ENCODE peak calls at places on chromosome 12, in six cellular contexts. N is psoas muscle, H is spleen, Z is right cardiac atrium, M is neural progenitor cell, Q is pancreas. B is an unnamed sample.

GRCh38 chr12:132084681-132085635 is 59.2 kb downstream of the DDX51 start:
- DNase-seq in H (peak; percentile 90), N (peak; percentile 86), Z (peak; percentile 91), M (peak; percentile 90), Q (peak; percentile 50), B (peak; percentile 81)

GRCh38 chr12:95557625-95558024 is 6.3 kb upstream of the USP44 start:
- DNase-seq in Z (no peak), H (no peak), M (no peak), Q (no peak), N (no peak), B (no peak)

GRCh38 chr12:98973395-98973794 is 328.3 kb downstream of the APAF1 start:
- DNase-seq in Q (no peak), M (no peak), H (no peak), Z (no peak), N (no peak), B (no peak)

GRCh38 chr12:72448089-72448488 is 175.9 kb downstream of the TRHDE start:
- DNase-seq in Q (no peak), M (no peak), N (no peak), Z (no peak), H (no peak), B (no peak)

GRCh38 chr12:121949643-121950397 is 31.4 kb downstream of the CFAP251 start:
- DNase-seq in Q (no peak), H (no peak), N (no peak), M (no peak), Z (no peak), B (no peak)

GRCh38 chr12:88570103-88570502 is 10.2 kb downstream of the KITLG start:
- DNase-seq in M (no peak), H (no peak), Q (no peak), N (no peak), Z (no peak), B (no peak)

GRCh38 chr12:57010627-57011224 is 4.4 kb upstream of the ZBTB39 start:
- DNase-seq in Q (no peak), H (no peak), Z (no peak), M (no peak), N (no peak), B (no peak)

GRCh38 chr12:24661657-24662096 is 287.2 kb downstream of the BCAT1 start:
- DNase-seq in Q (peak; percentile 18), Z (peak; percentile 70), H (no peak), M (no peak), N (peak; percentile 56), B (no peak)

GRCh38 chr12:80187660-80188090 is 88.3 kb downstream of the OTOGL start:
- DNase-seq in N (no peak), H (no peak), Q (no peak), M (no peak), Z (peak; percentile 73), B (no peak)

GRCh38 chr12:57744194-57744776 is 554 bp upstream of the TSPAN31 start:
- DNase-seq in Q (peak; percentile 71), Z (peak; percentile 87), H (peak; percentile 90), M (no peak), N (peak; percentile 87), B (peak; percentile 93)

GRCh38 chr12:65605019-65605418 is 219.3 kb upstream of the HMGA2 start:
- DNase-seq in N (no peak), Z (no peak), H (no peak), M (no peak), Q (no peak), B (no peak)

GRCh38 chr12:106871477-106871876 is 84.2 kb upstream of the TMEM263 start:
- DNase-seq in N (no peak), Q (no peak), H (no peak), Z (no peak), M (peak; percentile 24), B (no peak)

GRCh38 chr12:67067453-67068203 is 201.5 kb upstream of the CAND1 start:
- DNase-seq in M (peak; percentile 20), H (no peak), N (no peak), Q (no peak), Z (no peak), B (no peak)

GRCh38 chr12:22082190-22082701 is 36.2 kb downstream of the CMAS start:
- DNase-seq in Z (no peak), M (peak; percentile 11), H (no peak), Q (no peak), N (no peak), B (no peak)

GRCh38 chr12:58774008-58774407 is 146.3 kb downstream of the LRIG3 start:
- DNase-seq in Q (no peak), N (no peak), M (no peak), Z (no peak), H (no peak), B (no peak)

GRCh38 chr12:122505419-122506051 is 4.8 kb upstream of the ZCCHC8 start:
- DNase-seq in N (no peak), Z (no peak), M (no peak), Q (no peak), H (no peak), B (no peak)

GRCh38 chr12:75623631-75624118 is 112.3 kb upstream of the KRR1 start:
- DNase-seq in H (no peak), N (no peak), Q (no peak), Z (no peak), M (no peak), B (no peak)

GRCh38 chr12:67705394-67706370 is 57.1 kb downstream of the DYRK2 start:
- DNase-seq in Z (no peak), M (no peak), N (peak; percentile 74), H (no peak), Q (no peak), B (no peak)

GRCh38 chr12:93742086-93742934 is 65.1 kb downstream of the CRADD start:
- DNase-seq in N (peak; percentile 82), M (peak; percentile 79), Q (peak; percentile 74), Z (peak; percentile 91), H (peak; percentile 91), B (no peak)

GRCh38 chr12:109493090-109493489 is 15.7 kb downstream of the UBE3B start:
- DNase-seq in H (no peak), N (no peak), Z (no peak), Q (no peak), M (no peak), B (no peak)

GRCh38 chr12:5088586-5089264 is 45.0 kb downstream of the KCNA5 start:
- DNase-seq in Q (no peak), M (no peak), Z (peak; percentile 68), N (no peak), H (no peak), B (peak; percentile 89)

GRCh38 chr12:6154730-6155459 is 30.4 kb upstream of the VWF start:
- DNase-seq in M (no peak), N (peak; percentile 86), Q (no peak), H (no peak), Z (peak; percentile 90), B (no peak)
- H3K27ac ChIP-seq in M (no peak overlapping the region), N (peak overlapping the region; percentile 73), Q (no peak overlapping the region), H (no peak overlapping the region), Z (peak overlapping the region; percentile 76), B (peak overlapping the region; percentile 11)

DNA sequence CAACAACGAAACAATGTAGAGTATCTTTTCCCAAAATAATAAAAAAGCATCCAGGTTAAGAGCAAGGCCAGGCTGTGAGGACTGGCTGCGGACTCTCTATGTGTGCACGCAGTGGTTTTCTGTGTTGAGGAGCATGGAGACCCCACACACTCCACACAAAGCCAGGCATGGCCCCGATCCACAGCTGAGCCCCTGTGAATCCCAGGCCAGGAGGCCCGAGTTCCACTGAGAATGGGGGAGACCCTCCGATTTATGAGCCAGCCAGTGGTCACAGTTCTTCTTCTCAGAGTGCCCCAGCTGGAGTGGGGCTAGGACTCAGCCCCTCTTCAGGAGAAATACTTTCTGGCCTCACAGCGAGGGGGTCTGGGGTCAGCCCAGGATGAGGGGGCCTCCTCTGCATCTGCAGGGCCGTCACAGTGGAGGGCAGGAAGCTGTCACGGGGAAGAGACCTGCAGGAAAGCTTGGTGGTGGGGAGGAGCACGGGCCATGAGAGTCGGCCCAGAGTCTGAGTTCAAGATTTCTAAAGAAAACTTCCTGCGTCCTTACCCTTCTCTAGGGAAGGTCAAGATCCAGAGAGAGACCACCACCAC is 20.1 kb downstream of the NCKAP5L start:
- DNase-seq in Q (no peak), H (no peak), Z (peak; percentile 60), M (no peak), N (peak; percentile 51), B (no peak)
- H3K27ac ChIP-seq in Q (no peak overlapping the region), H (no peak overlapping the region), Z (peak overlapping the region; percentile 73), M (peak overlapping the region; percentile 98), N (peak overlapping the region; percentile 41), B (peak overlapping the region; percentile 66)

GRCh38 chr12:77328326-77328725 is 263.0 kb upstream of the E2F7 start:
- DNase-seq in N (no peak), Z (no peak), Q (no peak), H (no peak), M (no peak), B (no peak)

GRCh38 chr12:77325505-77325904 is 260.1 kb upstream of the E2F7 start:
- DNase-seq in N (no peak), Q (no peak), M (peak; percentile 62), H (peak; percentile 71), Z (peak; percentile 70), B (no peak)

GRCh38 chr12:77324416-77324762 is 259.0 kb upstream of the E2F7 start:
- DNase-seq in Q (no peak), H (no peak), Z (no peak), M (no peak), N (no peak), B (no peak)

GRCh38 chr12:77324763-77325468 is 259.5 kb upstream of the E2F7 start:
- DNase-seq in Z (peak; percentile 90), Q (peak; percentile 57), N (peak; percentile 70), M (peak; percentile 94), H (peak; percentile 80), B (no peak)

GRCh38 chr12:77323778-77324415 is 258.5 kb upstream of the E2F7 start:
- DNase-seq in Z (no peak), N (no peak), M (no peak), H (no peak), Q (no peak), B (no peak)
- H3K27ac ChIP-seq in Z (no peak overlapping the region), N (no peak overlapping the region), M (no peak overlapping the region), H (no peak overlapping the region), Q (no peak overlapping the region), B (no peak overlapping the region)

GRCh38 chr12:125131958-125132357 is 66.7 kb downstream of the AACS start:
- DNase-seq in H (no peak), M (no peak), Z (no peak), N (no peak), Q (no peak), B (no peak)

GRCh38 chr12:125128380-125128779 is 63.1 kb downstream of the AACS start:
- DNase-seq in M (no peak), N (no peak), Z (no peak), Q (no peak), H (no peak), B (no peak)

GRCh38 chr12:125128806-125129571 is 63.8 kb downstream of the AACS start:
- DNase-seq in N (no peak), H (no peak), Z (no peak), M (no peak), Q (no peak), B (no peak)

GRCh38 chr12:125132698-125133400 is 67.6 kb downstream of the AACS start:
- DNase-seq in Z (no peak), H (no peak), M (no peak), Q (no peak), N (no peak), B (no peak)

DNA sequence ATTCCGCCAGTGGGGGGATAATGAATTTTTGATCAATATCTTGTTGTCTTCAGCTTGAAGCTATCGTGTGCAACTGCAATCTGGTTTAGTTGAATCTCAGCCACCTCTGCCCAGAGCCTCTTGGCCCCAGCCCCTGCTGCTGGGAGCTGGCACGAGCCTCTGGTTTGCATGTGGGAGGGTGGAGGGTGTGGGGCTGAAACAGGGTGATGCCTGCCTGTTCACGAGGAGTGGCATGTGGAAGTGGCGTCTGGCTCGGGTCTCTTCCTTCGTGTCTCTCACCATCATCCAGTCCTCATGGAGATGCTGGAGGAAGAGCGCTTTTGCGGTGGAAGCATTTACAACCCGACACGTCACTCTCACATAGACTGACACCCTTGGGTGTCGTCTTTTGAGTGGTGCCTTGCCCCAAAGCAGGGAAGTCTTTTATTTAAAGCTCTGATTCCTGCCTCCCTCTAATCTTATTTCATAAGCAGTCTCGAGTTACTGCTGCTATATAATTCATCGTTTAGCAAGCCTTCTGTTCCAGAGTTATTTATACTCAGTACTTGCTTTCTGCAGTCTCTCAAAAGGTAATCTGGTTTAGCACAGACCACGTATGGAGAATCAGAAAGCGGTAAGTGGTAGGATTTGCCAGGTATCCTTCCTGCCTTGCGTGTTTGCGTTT is 64.5 kb downstream of the AACS start:
- DNase-seq in Q (no peak), Z (peak; percentile 74), M (no peak), H (no peak), N (no peak), B (no peak)
- H3K27ac ChIP-seq in Q (no peak overlapping the region), Z (peak overlapping the region; percentile 39), M (no peak overlapping the region), H (no peak overlapping the region), N (no peak overlapping the region), B (no peak overlapping the region)

B was measured in coronary artery.